ENCODE peak calls at places on chromosomes 1 and 21, in ten cellular contexts. One of them, this sample, is unnamed. For H3K4me1, the result is how much of the 10 kb centered on the place peaks cover.

GRCh38 chr21:46454634-46455390 is 3.9 kb upstream of the DIP2A start:
- DNase-seq in Panc1: no peak
- DNase-seq in cardiac muscle cell: no peak
- DNase-seq in left ventricle myocardium inferior: no peak
- DNase-seq in uterus: no peak
- DNase-seq in tibial artery: no peak
- DNase-seq in left lung: no peak
- DNase-seq in ovary: no peak
- DNase-seq in mesenchymal stem cell: no peak
- DNase-seq in right atrium auricular region: no peak
- DNase-seq in this sample: no peak

GRCh38 chr1:212669102-212669501 is 30.5 kb downstream of the BATF3 start:
- DNase-seq in Panc1: no peak
- DNase-seq in cardiac muscle cell: peak
- DNase-seq in left ventricle myocardium inferior: no peak
- DNase-seq in uterus: no peak
- DNase-seq in tibial artery: no peak
- DNase-seq in left lung: no peak
- DNase-seq in ovary: no peak
- DNase-seq in mesenchymal stem cell: peak
- DNase-seq in right atrium auricular region: no peak
- DNase-seq in this sample: no peak

GRCh38 chr1:39759436-39759726 is 11.8 kb downstream of the OXCT2 start:
- DNase-seq in Panc1: no peak
- DNase-seq in cardiac muscle cell: no peak
- DNase-seq in left ventricle myocardium inferior: no peak
- DNase-seq in uterus: no peak
- DNase-seq in tibial artery: no peak
- DNase-seq in left lung: no peak
- DNase-seq in ovary: no peak
- DNase-seq in mesenchymal stem cell: no peak
- DNase-seq in right atrium auricular region: no peak
- DNase-seq in this sample: no peak

GRCh38 chr1:63435136-63435535 is 67.7 kb downstream of the ALG6 start:
- DNase-seq in Panc1: no peak
- DNase-seq in cardiac muscle cell: no peak
- DNase-seq in left ventricle myocardium inferior: no peak
- DNase-seq in uterus: no peak
- DNase-seq in tibial artery: no peak
- DNase-seq in left lung: no peak
- DNase-seq in ovary: no peak
- DNase-seq in mesenchymal stem cell: no peak
- DNase-seq in right atrium auricular region: no peak
- DNase-seq in this sample: no peak

GRCh38 chr21:45081636-45082035 is 7.3 kb downstream of the ADARB1 start:
- DNase-seq in Panc1: no peak
- DNase-seq in cardiac muscle cell: no peak
- DNase-seq in left ventricle myocardium inferior: no peak
- DNase-seq in uterus: no peak
- DNase-seq in tibial artery: no peak
- DNase-seq in left lung: no peak
- DNase-seq in ovary: no peak
- DNase-seq in mesenchymal stem cell: no peak
- DNase-seq in right atrium auricular region: no peak
- DNase-seq in this sample: no peak

GRCh38 chr1:6732942-6733341 is 31.3 kb upstream of the DNAJC11 start:
- DNase-seq in Panc1: no peak
- DNase-seq in cardiac muscle cell: no peak
- DNase-seq in left ventricle myocardium inferior: no peak
- DNase-seq in uterus: no peak
- DNase-seq in tibial artery: no peak
- DNase-seq in left lung: no peak
- DNase-seq in ovary: no peak
- DNase-seq in mesenchymal stem cell: no peak
- DNase-seq in right atrium auricular region: no peak
- DNase-seq in this sample: no peak

GRCh38 chr21:35006771-35007170 is 42.3 kb downstream of the RUNX1 start:
- DNase-seq in Panc1: no peak
- DNase-seq in cardiac muscle cell: no peak
- DNase-seq in left ventricle myocardium inferior: no peak
- DNase-seq in uterus: no peak
- DNase-seq in tibial artery: no peak
- DNase-seq in left lung: no peak
- DNase-seq in ovary: no peak
- DNase-seq in mesenchymal stem cell: no peak
- DNase-seq in right atrium auricular region: no peak
- DNase-seq in this sample: no peak

GRCh38 chr1:226551299-226551698 is 2.7 kb downstream of the STUM start:
- DNase-seq in Panc1: no peak
- DNase-seq in cardiac muscle cell: no peak
- DNase-seq in left ventricle myocardium inferior: no peak
- DNase-seq in uterus: no peak
- DNase-seq in tibial artery: no peak
- DNase-seq in left lung: no peak
- DNase-seq in ovary: peak
- DNase-seq in mesenchymal stem cell: no peak
- DNase-seq in right atrium auricular region: no peak
- DNase-seq in this sample: no peak

GRCh38 chr1:182561432-182561831 is 27.6 kb downstream of the RNASEL start:
- DNase-seq in Panc1: no peak
- DNase-seq in cardiac muscle cell: no peak
- DNase-seq in left ventricle myocardium inferior: no peak
- DNase-seq in uterus: no peak
- DNase-seq in tibial artery: no peak
- DNase-seq in left lung: no peak
- DNase-seq in ovary: no peak
- DNase-seq in mesenchymal stem cell: no peak
- DNase-seq in right atrium auricular region: no peak
- DNase-seq in this sample: no peak

GRCh38 chr1:35884934-35885333 is 1.9 kb downstream of the AGO1 start:
- DNase-seq in Panc1: no peak
- DNase-seq in cardiac muscle cell: no peak
- DNase-seq in left ventricle myocardium inferior: no peak
- DNase-seq in uterus: no peak
- DNase-seq in tibial artery: no peak
- DNase-seq in left lung: no peak
- DNase-seq in ovary: no peak
- DNase-seq in mesenchymal stem cell: peak
- DNase-seq in right atrium auricular region: no peak
- DNase-seq in this sample: no peak

GRCh38 chr1:35887508-35887907 is 4.5 kb downstream of the AGO1 start:
- DNase-seq in Panc1: no peak
- DNase-seq in cardiac muscle cell: no peak
- DNase-seq in left ventricle myocardium inferior: no peak
- DNase-seq in uterus: no peak
- DNase-seq in tibial artery: no peak
- DNase-seq in left lung: no peak
- DNase-seq in ovary: no peak
- DNase-seq in mesenchymal stem cell: no peak
- DNase-seq in right atrium auricular region: no peak
- DNase-seq in this sample: no peak

GRCh38 chr1:35888255-35888654 is 5.2 kb downstream of the AGO1 start:
- DNase-seq in Panc1: no peak
- DNase-seq in cardiac muscle cell: no peak
- DNase-seq in left ventricle myocardium inferior: no peak
- DNase-seq in uterus: no peak
- DNase-seq in tibial artery: no peak
- DNase-seq in left lung: no peak
- DNase-seq in ovary: no peak
- DNase-seq in mesenchymal stem cell: no peak
- DNase-seq in right atrium auricular region: no peak
- DNase-seq in this sample: no peak

GRCh38 chr1:35886606-35887431 is 3.8 kb downstream of the AGO1 start:
- DNase-seq in Panc1: no peak
- DNase-seq in cardiac muscle cell: peak
- DNase-seq in left ventricle myocardium inferior: no peak
- DNase-seq in uterus: no peak
- DNase-seq in tibial artery: no peak
- DNase-seq in left lung: no peak
- DNase-seq in ovary: no peak
- DNase-seq in mesenchymal stem cell: peak
- DNase-seq in right atrium auricular region: no peak
- DNase-seq in this sample: no peak

DNA sequence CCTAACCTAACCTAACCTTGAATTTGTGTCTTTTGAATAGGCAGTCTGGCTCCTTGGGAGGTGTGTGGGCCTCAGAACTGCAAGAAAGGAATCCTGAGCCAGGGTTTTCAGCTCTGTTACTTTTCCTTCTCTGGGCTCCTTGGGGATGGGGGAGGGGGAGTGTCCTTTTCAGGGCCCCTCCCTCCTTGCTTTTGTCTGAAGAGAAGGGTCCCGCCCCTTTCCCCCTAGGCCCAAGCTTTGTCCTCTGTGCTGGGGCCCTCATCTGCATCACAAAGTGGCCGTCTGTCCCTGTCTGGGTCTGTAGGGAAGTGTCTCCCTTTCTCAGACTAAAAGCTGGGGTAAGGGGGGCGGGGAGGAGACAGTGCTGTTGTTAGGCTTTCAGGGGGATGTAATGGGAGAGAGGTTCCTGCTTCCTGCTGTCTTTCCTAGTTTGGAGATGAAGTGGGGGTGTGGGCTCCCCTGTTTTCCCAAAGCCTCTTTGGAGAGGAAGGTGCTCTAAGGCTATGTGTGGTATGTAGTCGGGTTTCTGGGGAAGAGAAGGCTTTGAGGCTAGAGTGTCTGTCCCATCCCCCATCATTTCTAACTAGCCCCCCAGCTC is 3.1 kb downstream of the AGO1 start:
- DNase-seq in Panc1: no peak
- DNase-seq in cardiac muscle cell: peak
- DNase-seq in left ventricle myocardium inferior: no peak
- DNase-seq in uterus: no peak
- DNase-seq in tibial artery: no peak
- DNase-seq in left lung: no peak
- DNase-seq in ovary: no peak
- DNase-seq in mesenchymal stem cell: peak
- DNase-seq in right atrium auricular region: no peak
- DNase-seq in this sample: no peak
- H3K27ac ChIP-seq in Panc1: no peak
- H3K27ac ChIP-seq in cardiac muscle cell: peak
- H3K27ac ChIP-seq in left ventricle myocardium inferior: no peak
- H3K27ac ChIP-seq in uterus: no peak
- H3K27ac ChIP-seq in tibial artery: peak
- H3K27ac ChIP-seq in left lung: no peak
- H3K27ac ChIP-seq in ovary: no peak
- H3K27ac ChIP-seq in mesenchymal stem cell: no peak
- H3K27ac ChIP-seq in right atrium auricular region: peak
- H3K27ac ChIP-seq in this sample: peak

DNA sequence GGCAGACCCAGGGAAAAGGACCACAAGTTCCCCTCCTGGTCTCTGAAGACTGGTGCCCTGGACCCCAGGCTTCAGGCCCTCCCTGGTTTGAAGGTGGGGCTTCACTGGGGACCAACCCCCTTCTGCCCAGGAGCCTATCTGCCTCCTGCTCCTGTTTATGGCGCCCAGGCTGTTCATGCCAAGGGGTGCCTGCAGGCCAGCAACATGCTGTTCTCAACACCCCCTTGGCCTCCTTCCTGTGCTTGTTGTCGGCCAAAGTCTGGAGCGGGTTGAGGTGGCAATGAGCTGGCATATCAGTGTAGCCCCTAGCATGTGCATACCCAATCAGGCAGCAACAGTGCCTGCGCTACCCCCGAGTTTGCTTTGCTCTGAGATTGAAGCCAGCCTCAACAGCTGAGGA is 46.3 kb downstream of the ATP6V1G3 start:
- DNase-seq in Panc1: no peak
- DNase-seq in cardiac muscle cell: no peak
- DNase-seq in left ventricle myocardium inferior: no peak
- DNase-seq in uterus: no peak
- DNase-seq in tibial artery: no peak
- DNase-seq in left lung: no peak
- DNase-seq in ovary: no peak
- DNase-seq in mesenchymal stem cell: no peak
- DNase-seq in right atrium auricular region: no peak
- DNase-seq in this sample: no peak
- H3K4me1 ChIP-seq in Panc1: under half
- H3K4me1 ChIP-seq in cardiac muscle cell: under half
- H3K4me1 ChIP-seq in left ventricle myocardium inferior: under half
- H3K4me1 ChIP-seq in uterus: under half
- H3K4me1 ChIP-seq in tibial artery: under half
- H3K4me1 ChIP-seq in left lung: under half
- H3K4me1 ChIP-seq in ovary: under half
- H3K4me1 ChIP-seq in mesenchymal stem cell: under half
- H3K4me1 ChIP-seq in right atrium auricular region: under half
- H3K4me1 ChIP-seq in this sample: under half

GRCh38 chr1:27145934-27146354 is 9.0 kb downstream of the SLC9A1 start:
- DNase-seq in Panc1: no peak
- DNase-seq in cardiac muscle cell: no peak
- DNase-seq in left ventricle myocardium inferior: no peak
- DNase-seq in uterus: peak
- DNase-seq in tibial artery: peak
- DNase-seq in left lung: no peak
- DNase-seq in ovary: peak
- DNase-seq in mesenchymal stem cell: peak
- DNase-seq in right atrium auricular region: peak
- DNase-seq in this sample: no peak
- H3K27ac ChIP-seq in Panc1: peak
- H3K27ac ChIP-seq in cardiac muscle cell: peak
- H3K27ac ChIP-seq in left ventricle myocardium inferior: peak
- H3K27ac ChIP-seq in uterus: peak
- H3K27ac ChIP-seq in tibial artery: peak
- H3K27ac ChIP-seq in left lung: peak
- H3K27ac ChIP-seq in ovary: no peak
- H3K27ac ChIP-seq in mesenchymal stem cell: peak
- H3K27ac ChIP-seq in right atrium auricular region: peak
- H3K27ac ChIP-seq in this sample: peak

GRCh38 chr1:151713874-151714273 is 2.7 kb downstream of the CELF3 start:
- DNase-seq in Panc1: no peak
- DNase-seq in cardiac muscle cell: no peak
- DNase-seq in left ventricle myocardium inferior: no peak
- DNase-seq in uterus: no peak
- DNase-seq in tibial artery: no peak
- DNase-seq in left lung: no peak
- DNase-seq in ovary: no peak
- DNase-seq in mesenchymal stem cell: no peak
- DNase-seq in right atrium auricular region: no peak
- DNase-seq in this sample: no peak

GRCh38 chr1:151711940-151712339 is 4.7 kb downstream of the CELF3 start:
- DNase-seq in Panc1: no peak
- DNase-seq in cardiac muscle cell: no peak
- DNase-seq in left ventricle myocardium inferior: no peak
- DNase-seq in uterus: no peak
- DNase-seq in tibial artery: no peak
- DNase-seq in left lung: no peak
- DNase-seq in ovary: no peak
- DNase-seq in mesenchymal stem cell: no peak
- DNase-seq in right atrium auricular region: no peak
- DNase-seq in this sample: no peak

GRCh38 chr1:151714820-151715725 is 1.5 kb downstream of the CELF3 start:
- DNase-seq in Panc1: no peak
- DNase-seq in cardiac muscle cell: no peak
- DNase-seq in left ventricle myocardium inferior: no peak
- DNase-seq in uterus: no peak
- DNase-seq in tibial artery: no peak
- DNase-seq in left lung: no peak
- DNase-seq in ovary: no peak
- DNase-seq in mesenchymal stem cell: no peak
- DNase-seq in right atrium auricular region: no peak
- DNase-seq in this sample: no peak

GRCh38 chr1:151711044-151711800 is 5.4 kb downstream of the CELF3 start:
- DNase-seq in Panc1: no peak
- DNase-seq in cardiac muscle cell: no peak
- DNase-seq in left ventricle myocardium inferior: no peak
- DNase-seq in uterus: no peak
- DNase-seq in tibial artery: no peak
- DNase-seq in left lung: no peak
- DNase-seq in ovary: no peak
- DNase-seq in mesenchymal stem cell: no peak
- DNase-seq in right atrium auricular region: no peak
- DNase-seq in this sample: no peak

GRCh38 chr1:151713044-151713443 is 3.6 kb downstream of the CELF3 start:
- DNase-seq in Panc1: no peak
- DNase-seq in cardiac muscle cell: no peak
- DNase-seq in left ventricle myocardium inferior: no peak
- DNase-seq in uterus: no peak
- DNase-seq in tibial artery: no peak
- DNase-seq in left lung: no peak
- DNase-seq in ovary: no peak
- DNase-seq in mesenchymal stem cell: no peak
- DNase-seq in right atrium auricular region: no peak
- DNase-seq in this sample: no peak
- H3K4me1 ChIP-seq in Panc1: under half
- H3K4me1 ChIP-seq in cardiac muscle cell: under half
- H3K4me1 ChIP-seq in left ventricle myocardium inferior: under half
- H3K4me1 ChIP-seq in uterus: under half
- H3K4me1 ChIP-seq in tibial artery: under half
- H3K4me1 ChIP-seq in left lung: under half
- H3K4me1 ChIP-seq in ovary: under half
- H3K4me1 ChIP-seq in mesenchymal stem cell: under half
- H3K4me1 ChIP-seq in right atrium auricular region: under half
- H3K4me1 ChIP-seq in this sample: under half